ENCODE peak calls at places on chromosome 13, in six cellular contexts. T is osteoblast, M is SK-MEL-5, F is EH, O is HS-27A, P is NCI-H1417. I is an unnamed sample.

GRCh38 chr13:80921971-80922370 is 581.0 kb upstream of the SPRY2 start:
- DNase-seq in M (no peak), F (no peak), O (no peak), P (no peak), T (no peak), I (no peak)

GRCh38 chr13:20492641-20493040 is 33.0 kb downstream of the CRYL1 start:
- DNase-seq in F (peak; percentile 37), T (no peak), O (no peak), M (peak; percentile 55), P (no peak), I (no peak)

GRCh38 chr13:50319603-50320296 is 304.5 kb downstream of the KCNRG start:
- DNase-seq in P (no peak), T (no peak), O (no peak), M (no peak), F (peak; percentile 76), I (no peak)

GRCh38 chr13:113448885-113449692 is 4.2 kb downstream of the ADPRHL1 start:
- DNase-seq in F (no peak), M (peak; percentile 58), O (no peak), P (peak; percentile 90), T (peak; percentile 87), I (no peak)

GRCh38 chr13:39536906-39537305 is 66.1 kb downstream of the LHFPL6 start:
- DNase-seq in P (no peak), M (no peak), F (no peak), T (no peak), O (no peak), I (no peak)

GRCh38 chr13:75764251-75764650 is 128.1 kb downstream of the LMO7 start:
- DNase-seq in T (no peak), O (no peak), F (no peak), P (no peak), M (no peak), I (no peak)

GRCh38 chr13:32790731-32791130 is 204.5 kb downstream of the PDS5B start:
- DNase-seq in M (peak; percentile 13), P (no peak), O (no peak), T (no peak), F (peak; percentile 9), I (no peak)

GRCh38 chr13:45564108-45564507 is 51.4 kb downstream of the ERICH6B start:
- DNase-seq in M (no peak), T (no peak), P (no peak), F (peak; percentile 45), O (no peak), I (no peak)

GRCh38 chr13:33183431-33184130 is 102.0 kb downstream of the STARD13 start:
- DNase-seq in T (peak; percentile 53), O (no peak), F (peak; percentile 89), P (no peak), M (no peak), I (no peak)

GRCh38 chr13:60351326-60351725 is 45.7 kb upstream of the TDRD3 start:
- DNase-seq in M (peak; percentile 25), P (no peak), O (peak; percentile 76), T (no peak), F (peak; percentile 77), I (no peak)

GRCh38 chr13:50617134-50617721 is 226.3 kb downstream of the DLEU7 start:
- DNase-seq in T (peak; percentile 59), O (peak; percentile 35), P (no peak), F (peak; percentile 96), M (no peak), I (no peak)

GRCh38 chr13:36531746-36532486 is 99.6 kb downstream of the CCNA1 start:
- DNase-seq in F (peak; percentile 18), P (peak; percentile 15), M (no peak), O (peak; percentile 2), T (no peak), I (peak; percentile 47)

GRCh38 chr13:39209731-39210633 is 171.7 kb downstream of the NHLRC3 start:
- DNase-seq in P (no peak), F (peak; percentile 5), O (no peak), M (no peak), T (no peak), I (no peak)

GRCh38 chr13:114107686-114108081 is 24.7 kb downstream of the RASA3 start:
- DNase-seq in P (peak; percentile 35), O (no peak), M (no peak), F (peak; percentile 94), T (peak; percentile 98), I (no peak)

GRCh38 chr13:100506600-100507422 is 81.8 kb downstream of the GGACT start:
- DNase-seq in P (peak; percentile 70), T (no peak), F (no peak), M (no peak), O (no peak), I (no peak)

GRCh38 chr13:62357887-62358645 is 942.4 kb upstream of the PCDH20 start:
- DNase-seq in F (no peak), P (no peak), T (no peak), O (peak; percentile 24), M (peak; percentile 89), I (no peak)

GRCh38 chr13:108902557-108903155 is 273.2 kb downstream of the MYO16 start:
- DNase-seq in O (no peak), T (no peak), F (no peak), M (peak; percentile 65), P (no peak), I (no peak)

GRCh38 chr13:100694722-100695644 is 20.4 kb upstream of the TMTC4 start:
- DNase-seq in F (peak; percentile 58), M (peak; percentile 81), T (peak; percentile 96), P (no peak), O (no peak), I (peak; percentile 58)

GRCh38 chr13:40579535-40579934 is 86.9 kb downstream of the FOXO1 start:
- DNase-seq in P (no peak), M (no peak), T (no peak), F (no peak), O (no peak), I (no peak)

GRCh38 chr13:81480634-81481033 is 1139.7 kb upstream of the SPRY2 start:
- DNase-seq in T (no peak), O (no peak), M (peak; percentile 47), P (no peak), F (no peak), I (no peak)

GRCh38 chr13:99033814-99034213 is 56.0 kb upstream of the DOCK9 start:
- DNase-seq in T (peak; percentile 22), F (peak; percentile 47), P (peak; percentile 49), M (peak; percentile 69), O (no peak), I (no peak)

GRCh38 chr13:22428188-22428828 is 752.5 kb upstream of the SGCG start:
- DNase-seq in M (no peak), P (no peak), T (no peak), O (no peak), F (no peak), I (no peak)